ENCODE peak calls at places on chromosomes 4 and X, in eight cellular contexts. L is cardiac muscle cell, E is left ventricle myocardium inferior, Y is bronchial epithelial cell, M is uterus, W is thoracic aorta, I is WERI-Rb-1, S is colonic mucosa. V is an unnamed sample.
A peak's percentile ranks its signal among the peaks of the same experiment; 100 is the strongest.

GRCh38 chr4:60133414-60133813 is 1066.7 kb upstream of the ADGRL3 start:
- DNase-seq in L (peak; percentile 0), E (no peak), Y (peak; percentile 56), M (no peak), W (no peak), I (no peak), S (no peak), V (no peak)

GRCh38 chrX:11393949-11394654 is 100.9 kb downstream of the AMELX start:
- DNase-seq in L (no peak), E (no peak), Y (no peak), M (no peak), W (no peak), I (no peak), S (no peak), V (no peak)

GRCh38 chr4:1872918-1873269 is 1.7 kb downstream of the NSD2 start:
- DNase-seq in L (peak; percentile 37), E (no peak), Y (peak; percentile 82), M (no peak), W (no peak), I (no peak), S (no peak), V (no peak)

GRCh38 chrX:38061335-38061734 is 55.0 kb downstream of the SYTL5 start:
- DNase-seq in L (no peak), E (no peak), Y (peak; percentile 36), M (no peak), W (no peak), I (no peak), S (no peak), V (peak; percentile 1)

GRCh38 chr4:127141857-127142256 is 490.9 kb upstream of the INTU start:
- DNase-seq in L (peak; percentile 51), E (no peak), Y (peak; percentile 15), M (no peak), W (no peak), I (no peak), S (no peak), V (no peak)

GRCh38 chr4:185040523-185040922 is 22.2 kb downstream of the HELT start:
- DNase-seq in L (no peak), E (no peak), Y (no peak), M (no peak), W (no peak), I (no peak), S (no peak), V (no peak)

GRCh38 chr4:148514041-148514440 is 71.8 kb upstream of the NR3C2 start:
- DNase-seq in L (no peak), E (no peak), Y (peak; percentile 82), M (no peak), W (no peak), I (no peak), S (no peak), V (no peak)

GRCh38 chr4:3176625-3177229 is 72.2 kb upstream of the MSANTD1 start:
- DNase-seq in L (no peak), E (no peak), Y (no peak), M (no peak), W (no peak), I (peak; percentile 74), S (peak; percentile 22), V (no peak)

GRCh38 chr4:176339936-176340761 is 20.4 kb downstream of the SPCS3 start:
- DNase-seq in L (no peak), E (no peak), Y (peak; percentile 7), M (no peak), W (no peak), I (no peak), S (no peak), V (no peak)

GRCh38 chr4:21976166-21976565 is 27.6 kb upstream of the KCNIP4 start:
- DNase-seq in L (no peak), E (no peak), Y (no peak), M (peak; percentile 36), W (no peak), I (no peak), S (no peak), V (no peak)

GRCh38 chr4:2882341-2882740 is 38.7 kb downstream of the ADD1 start:
- DNase-seq in L (no peak), E (no peak), Y (no peak), M (no peak), W (no peak), I (no peak), S (no peak), V (peak; percentile 52)

GRCh38 chrX:38754102-38754790 is 47.0 kb upstream of the MID1IP1 start:
- DNase-seq in L (peak; percentile 68), E (no peak), Y (peak; percentile 52), M (peak; percentile 30), W (no peak), I (peak; percentile 29), S (peak; percentile 22), V (peak; percentile 53)

GRCh38 chrX:96440941-96441340 is 243.7 kb upstream of the DIAPH2 start:
- DNase-seq in L (peak; percentile 48), E (no peak), Y (no peak), M (no peak), W (no peak), I (no peak), S (no peak), V (no peak)

GRCh38 chr4:25938251-25939186 is 24.5 kb downstream of the SMIM20 start:
- DNase-seq in L (peak; percentile 65), E (peak; percentile 42), Y (peak; percentile 71), M (no peak), W (no peak), I (no peak), S (no peak), V (no peak)

GRCh38 chrX:140572724-140573123 is 67.9 kb upstream of the SOX3 start:
- DNase-seq in L (peak; percentile 27), E (no peak), Y (peak; percentile 26), M (no peak), W (no peak), I (peak; percentile 29), S (peak; percentile 39), V (peak; percentile 64)

GRCh38 chr4:10715696-10716095 is 31.1 kb upstream of the CLNK start:
- DNase-seq in L (no peak), E (no peak), Y (peak; percentile 27), M (no peak), W (no peak), I (no peak), S (no peak), V (peak; percentile 3)

GRCh38 chrX:140709421-140709846 is at the start of gene LINC00632:
- DNase-seq in L (no peak), E (no peak), Y (no peak), M (no peak), W (no peak), I (no peak), S (no peak), V (peak; percentile 53)

DNA sequence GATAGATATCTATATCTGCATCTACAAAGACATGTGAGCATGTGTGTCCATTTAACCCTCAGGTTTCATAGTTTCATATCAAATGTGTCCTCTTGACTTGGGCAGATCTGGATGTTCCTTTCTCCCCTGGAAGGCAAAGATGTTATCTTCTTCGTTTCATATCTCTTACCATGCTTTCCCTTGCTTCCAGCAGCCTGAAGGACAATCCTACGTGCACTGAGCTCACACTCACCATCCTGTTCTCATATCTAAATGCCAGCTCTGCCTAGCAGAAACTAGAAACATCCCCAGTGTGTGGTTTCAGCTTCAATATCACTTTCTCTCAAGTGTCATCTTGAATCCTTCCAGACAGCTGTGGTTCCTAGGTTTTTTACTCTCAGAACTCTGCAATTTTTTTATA is 66.2 kb downstream of the ZAR1 start:
- DNase-seq in L (no peak), E (no peak), Y (no peak), M (no peak), W (no peak), I (no peak), S (no peak), V (no peak)
- H3K36me3 ChIP-seq in L (peaks cover 28% of the 10 kb centered on the region), E (peaks cover 98% of the 10 kb centered on the region), Y (peaks cover 11% of the 10 kb centered on the region), M (no peaks in the 10 kb centered on the region), W (peaks cover 45% of the 10 kb centered on the region), I (peaks cover 70% of the 10 kb centered on the region), S (peaks cover 40% of the 10 kb centered on the region), V (peaks cover 15% of the 10 kb centered on the region)

DNA sequence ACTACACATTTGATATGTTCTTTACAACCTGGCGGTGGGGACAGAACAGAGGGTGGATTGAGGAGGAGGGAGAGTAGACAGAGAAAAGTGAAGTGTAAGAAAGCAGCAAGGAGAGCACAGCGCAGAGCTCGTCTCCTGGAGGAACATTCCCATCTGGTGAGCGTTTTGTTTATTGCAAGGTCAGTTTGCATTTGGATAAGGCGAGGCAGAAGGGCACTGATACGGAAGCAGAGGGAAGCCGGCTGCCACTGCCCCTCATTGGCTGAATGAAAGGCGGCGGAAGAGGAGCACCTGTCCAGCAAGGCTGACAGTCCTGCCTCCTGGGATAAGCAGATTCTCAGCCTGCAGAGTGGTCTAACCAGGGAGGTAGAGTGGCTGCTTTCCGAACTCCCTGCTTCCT is 83.2 kb downstream of the GPR143 start:
- DNase-seq in L (peak; percentile 44), E (no peak), Y (no peak), M (no peak), W (no peak), I (no peak), S (peak; percentile 47), V (peak; percentile 30)
- TF ChIP-seq CTCF in L (peak; percentile 19), E (peak; percentile 41), Y (no peak), M (peak; percentile 36), W (no peak), I (no peak), S (no peak), V (peak; percentile 50)

GRCh38 chrX:16699389-16699788 is 13.1 kb downstream of the CTPS2 start:
- DNase-seq in L (no peak), E (no peak), Y (no peak), M (no peak), W (no peak), I (no peak), S (no peak), V (no peak)
- H3K36me3 ChIP-seq in L (peaks cover 27% of the 10 kb centered on the region), E (no peaks in the 10 kb centered on the region), Y (no peaks in the 10 kb centered on the region), M (no peaks in the 10 kb centered on the region), W (peaks cover 3% of the 10 kb centered on the region), I (peaks cover 41% of the 10 kb centered on the region), S (no peaks in the 10 kb centered on the region), V (peaks cover 5% of the 10 kb centered on the region)

GRCh38 chrX:7133036-7133412 is 14.5 kb upstream of the STS start:
- DNase-seq in L (peak; percentile 52), E (peak; percentile 19), Y (no peak), M (peak; percentile 43), W (no peak), I (no peak), S (no peak), V (no peak)

GRCh38 chrX:7131621-7132020 is 15.9 kb upstream of the STS start:
- DNase-seq in L (no peak), E (no peak), Y (no peak), M (no peak), W (no peak), I (no peak), S (no peak), V (no peak)

GRCh38 chrX:7127058-7127457 is 20.5 kb upstream of the STS start:
- DNase-seq in L (no peak), E (no peak), Y (no peak), M (no peak), W (no peak), I (no peak), S (no peak), V (no peak)

DNA sequence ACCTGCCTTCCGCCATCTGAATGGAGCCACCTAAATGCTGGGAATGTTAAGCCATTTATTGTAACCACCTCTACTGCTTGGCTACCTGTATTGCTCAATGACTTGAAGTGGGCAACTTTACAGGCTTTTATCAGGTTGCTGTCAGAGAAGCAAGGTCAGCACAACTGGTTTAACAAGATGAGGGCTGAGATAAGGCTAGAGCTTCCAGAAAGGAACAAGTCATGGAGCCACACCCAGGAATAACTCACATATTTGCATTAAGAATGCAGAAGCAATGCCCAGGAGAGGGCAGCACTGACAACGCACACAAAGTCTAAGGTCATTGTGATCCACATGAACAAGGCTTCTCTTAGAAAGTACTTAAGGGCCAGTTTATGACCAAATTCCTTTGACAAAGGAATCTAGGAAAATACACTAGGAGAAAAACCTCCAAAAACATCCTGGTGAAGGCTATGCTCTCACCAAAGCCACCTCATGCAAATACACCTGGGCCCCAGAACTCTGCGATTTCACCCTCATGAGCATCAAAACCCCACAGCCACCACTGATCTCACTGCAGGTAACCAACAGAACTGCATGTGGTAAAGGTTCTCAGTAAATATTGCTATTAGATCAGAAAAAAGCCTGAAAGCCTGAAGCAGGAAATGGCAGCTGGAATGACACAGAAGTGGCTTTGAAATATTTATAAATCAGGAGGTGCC is 15.0 kb upstream of the STS start:
- DNase-seq in L (peak; percentile 66), E (no peak), Y (peak; percentile 91), M (no peak), W (no peak), I (peak; percentile 63), S (peak; percentile 93), V (peak; percentile 71)
- TF ChIP-seq CTCF in L (peak; percentile 46), E (peak; percentile 46), Y (peak; percentile 58), M (peak; percentile 14), W (no peak), I (peak; percentile 69), S (peak; percentile 40), V (peak; percentile 49)

V was measured in GM23338.